ENCODE peak calls at places on chromosomes 16 and 17, in nine cellular contexts. H is sigmoid colon, X is stomach, P is pancreas, F is astrocyte of the cerebellum, D is adrenal gland, K is fibroblast of the aortic adventitia, A is endothelial cell, C is LNCaP clone FGC. E is an unnamed sample.

GRCh38 chr16:78488461-78488860 is 389.0 kb downstream of the WWOX start:
- DNase-seq in H (no peak), X (no peak), P (no peak), F (no peak), D (no peak), K (no peak), A (no peak), C (no peak), E (no peak)

GRCh38 chr16:55700961-55701360 is 45.2 kb downstream of the SLC6A2 start:
- DNase-seq in H (no peak), X (no peak), P (no peak), F (no peak), D (no peak), K (no peak), A (no peak), C (no peak), E (no peak)

GRCh38 chr17:69269174-69269998 is 40.8 kb upstream of the ABCA10 start:
- DNase-seq in H (no peak), X (no peak), P (no peak), F (peak; percentile 6), D (no peak), K (peak; percentile 79), A (no peak), C (peak; percentile 15), E (no peak)

GRCh38 chr16:2278272-2278608 is 10.3 kb upstream of the RNPS1 start:
- DNase-seq in H (no peak), X (no peak), P (no peak), F (no peak), D (no peak), K (no peak), A (no peak), C (no peak), E (peak; percentile 81)

GRCh38 chr16:85471469-85472431 is 141.4 kb upstream of the GSE1 start:
- DNase-seq in H (peak; percentile 67), X (peak; percentile 71), P (peak; percentile 61), F (no peak), D (no peak), K (no peak), A (no peak), C (peak; percentile 78), E (no peak)

GRCh38 chr16:55643161-55643970 is 12.4 kb upstream of the SLC6A2 start:
- DNase-seq in H (no peak), X (peak; percentile 59), P (no peak), F (no peak), D (no peak), K (peak; percentile 27), A (peak; percentile 13), C (no peak), E (no peak)

GRCh38 chr16:4392382-4393242 is 21.0 kb downstream of the VASN start:
- DNase-seq in H (no peak), X (peak; percentile 54), P (no peak), F (no peak), D (no peak), K (peak; percentile 80), A (no peak), C (no peak), E (peak; percentile 83)

GRCh38 chr16:12027091-12027490 is 50.6 kb downstream of the SNX29 start:
- DNase-seq in H (no peak), X (no peak), P (no peak), F (no peak), D (no peak), K (no peak), A (no peak), C (no peak), E (no peak)

GRCh38 chr16:88936008-88936912 is 40.7 kb downstream of the CBFA2T3 start:
- DNase-seq in H (peak; percentile 84), X (no peak), P (no peak), F (no peak), D (no peak), K (no peak), A (no peak), C (no peak), E (no peak)

GRCh38 chr16:80006175-80006895 is 405.8 kb upstream of the MAF start:
- DNase-seq in H (no peak), X (no peak), P (no peak), F (peak; percentile 8), D (no peak), K (no peak), A (no peak), C (no peak), E (no peak)

GRCh38 chr16:85360323-85361277 is 248.3 kb upstream of the CIBAR2 start:
- DNase-seq in H (peak; percentile 79), X (peak; percentile 77), P (peak; percentile 87), F (no peak), D (no peak), K (no peak), A (no peak), C (no peak), E (no peak)

GRCh38 chr16:21001262-21001661 is 100.7 kb downstream of the LYRM1 start:
- DNase-seq in H (no peak), X (no peak), P (peak; percentile 18), F (no peak), D (peak; percentile 20), K (peak; percentile 26), A (peak; percentile 22), C (no peak), E (no peak)
- TF ChIP-seq CTCF in H (no peak), X (no peak), P (no peak), F (peak; percentile 37), D (peak; percentile 31), K (peak; percentile 45), A (peak; percentile 50), C (peak; percentile 34), E (peak; percentile 59)

GRCh38 chr17:64534187-64534586 is 27.4 kb downstream of the CEP95 start:
- DNase-seq in H (no peak), X (no peak), P (no peak), F (no peak), D (no peak), K (no peak), A (peak; percentile 11), C (no peak), E (no peak)
- TF ChIP-seq CTCF in H (no peak), X (no peak), P (no peak), F (no peak), D (no peak), K (peak; percentile 25), A (no peak), C (peak; percentile 10), E (peak; percentile 34)

GRCh38 chr17:46266656-46267544 is 28.0 kb upstream of the LRRC37A start:
- DNase-seq in H (peak; percentile 91), X (peak; percentile 90), P (peak; percentile 92), F (no peak), D (peak; percentile 90), K (peak; percentile 78), A (peak; percentile 79), C (no peak), E (peak; percentile 98)
- TF ChIP-seq CTCF in H (no peak), X (no peak), P (no peak), F (no peak), D (peak; percentile 25), K (no peak), A (no peak), C (peak; percentile 5), E (no peak)

GRCh38 chr17:45246338-45246737 is 15.6 kb downstream of the SPATA32 start:
- DNase-seq in H (no peak), X (no peak), P (no peak), F (no peak), D (no peak), K (no peak), A (no peak), C (no peak), E (no peak)

GRCh38 chr17:45244725-45245656 is 16.9 kb downstream of the SPATA32 start:
- DNase-seq in H (no peak), X (no peak), P (no peak), F (no peak), D (no peak), K (no peak), A (no peak), C (no peak), E (no peak)

GRCh38 chr17:45248132-45248936 is 13.6 kb downstream of the SPATA32 start:
- DNase-seq in H (no peak), X (peak; percentile 76), P (no peak), F (no peak), D (no peak), K (no peak), A (no peak), C (no peak), E (no peak)

GRCh38 chr17:45247429-45248131 is 14.3 kb downstream of the SPATA32 start:
- DNase-seq in H (peak; percentile 90), X (peak; percentile 98), P (peak; percentile 95), F (no peak), D (peak; percentile 90), K (peak; percentile 63), A (peak; percentile 73), C (peak; percentile 80), E (no peak)

GRCh38 chr17:45246861-45247428 is 14.9 kb downstream of the SPATA32 start:
- DNase-seq in H (no peak), X (no peak), P (no peak), F (no peak), D (no peak), K (no peak), A (peak; percentile 57), C (no peak), E (no peak)
- TF ChIP-seq CTCF in H (peak; percentile 32), X (peak; percentile 22), P (no peak), F (peak; percentile 61), D (peak; percentile 50), K (peak; percentile 47), A (peak; percentile 46), C (peak; percentile 66), E (peak; percentile 79)

DNA sequence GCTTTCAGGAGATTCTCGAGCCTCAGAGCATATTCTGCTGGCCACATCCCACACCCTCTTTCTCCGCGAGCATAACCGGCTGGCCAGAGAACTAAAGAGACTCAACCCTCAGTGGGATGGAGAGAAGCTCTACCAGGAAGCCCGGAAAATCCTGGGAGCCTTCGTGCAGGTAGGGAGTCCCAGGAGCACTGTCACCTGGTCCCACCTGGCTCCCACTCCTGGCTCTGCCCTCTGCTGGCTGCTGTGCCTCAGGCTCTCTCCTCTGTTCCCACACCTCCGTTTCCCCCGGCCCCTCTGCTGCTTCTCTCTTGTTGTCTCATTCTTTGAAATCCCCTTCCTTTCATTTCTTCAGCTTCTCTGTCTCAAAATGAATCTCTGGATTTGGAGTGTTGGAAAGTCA is 16.4 kb downstream of the LPO start:
- DNase-seq in H (peak; percentile 36), X (no peak), P (no peak), F (no peak), D (no peak), K (no peak), A (no peak), C (no peak), E (peak; percentile 65)
- TF ChIP-seq CTCF in H (no peak), X (no peak), P (no peak), F (no peak), D (no peak), K (no peak), A (no peak), C (peak; percentile 7), E (no peak)

DNA sequence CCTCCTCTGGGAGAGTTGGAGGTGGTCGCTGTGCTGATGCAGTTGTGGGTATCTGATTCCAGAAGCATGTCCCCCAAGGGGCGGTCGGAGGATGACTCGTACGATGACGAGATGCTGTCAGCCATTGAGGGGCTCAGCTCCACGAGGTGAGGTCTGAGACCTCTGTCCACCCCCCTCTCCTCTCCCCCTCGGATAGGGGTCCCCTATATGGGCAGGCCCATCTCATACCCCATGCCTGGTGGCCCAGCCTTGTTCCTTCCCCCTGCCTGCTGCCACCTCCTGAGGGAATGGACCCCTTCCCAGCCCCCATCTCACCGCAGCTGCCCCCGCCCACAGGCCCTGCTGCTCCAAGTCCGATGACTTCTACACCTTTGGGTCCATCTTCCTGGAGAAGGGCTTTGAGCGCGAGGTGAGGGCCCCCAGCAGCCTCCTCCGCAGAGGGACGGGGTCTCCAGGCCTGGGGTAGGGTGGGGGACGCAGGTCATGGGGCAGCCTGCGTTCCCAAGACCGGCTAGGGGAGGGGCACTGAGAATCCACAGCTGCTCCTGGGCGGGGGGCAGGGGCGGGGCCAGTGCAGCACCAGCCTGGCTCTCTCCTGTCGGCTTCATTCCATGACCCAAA is 39.2 kb downstream of the ADCY7 start:
- DNase-seq in H (peak; percentile 63), X (no peak), P (no peak), F (no peak), D (peak; percentile 7), K (no peak), A (no peak), C (no peak), E (peak; percentile 87)
- TF ChIP-seq CTCF in H (no peak), X (no peak), P (no peak), F (no peak), D (no peak), K (no peak), A (no peak), C (no peak), E (no peak)